ENCODE peak calls at places on chromosomes 5 and 9, in ten cellular contexts. P is MM.1S, K is heart right ventricle, I is prostate gland, A is gastrocnemius medialis, L is stomach, E is upper lobe of right lung, G is endodermal cell, F is IMR-90, T is lung. X is an unnamed sample. For H3K4me1, the result is how much of the 10 kb centered on the place peaks cover.

GRCh38 chr5:12204761-12205160 is 300.5 kb upstream of the CTNND2 start:
- DNase-seq in P (no peak), K (no peak), I (no peak), A (no peak), L (no peak), E (no peak), G (no peak), F (no peak), T (no peak), X (no peak)

GRCh38 chr5:1003296-1003937 is 5.2 kb upstream of the NKD2 start:
- DNase-seq in P (peak), K (peak), I (peak), A (no peak), L (peak), E (peak), G (no peak), F (no peak), T (peak), X (no peak)

GRCh38 chr5:79924936-79925893 is 65.8 kb downstream of the MTX3 start:
- DNase-seq in P (peak), K (no peak), I (no peak), A (no peak), L (no peak), E (no peak), G (peak), F (peak), T (no peak), X (no peak)

GRCh38 chr9:71897573-71897972 is 13.4 kb downstream of the ABHD17B start:
- DNase-seq in P (peak), K (no peak), I (no peak), A (no peak), L (no peak), E (no peak), G (no peak), F (no peak), T (no peak), X (no peak)

GRCh38 chr5:127848098-127848497 is 144.9 kb downstream of the CCDC192 start:
- DNase-seq in P (no peak), K (no peak), I (no peak), A (no peak), L (no peak), E (no peak), G (no peak), F (no peak), T (no peak), X (no peak)

GRCh38 chr5:75588666-75589065 is 22.6 kb upstream of the ANKDD1B start:
- DNase-seq in P (no peak), K (no peak), I (no peak), A (no peak), L (no peak), E (no peak), G (peak), F (no peak), T (no peak), X (no peak)

GRCh38 chr9:69602768-69603167 is 69.4 kb downstream of the APBA1 start:
- DNase-seq in P (no peak), K (no peak), I (no peak), A (no peak), L (no peak), E (no peak), G (no peak), F (no peak), T (no peak), X (no peak)

GRCh38 chr5:122192883-122193496 is 63.6 kb downstream of the ZNF474 start:
- DNase-seq in P (peak), K (peak), I (peak), A (no peak), L (no peak), E (no peak), G (peak), F (peak), T (no peak), X (no peak)

GRCh38 chr5:149044453-149045117 is 18.3 kb downstream of the SH3TC2 start:
- DNase-seq in P (no peak), K (no peak), I (no peak), A (no peak), L (no peak), E (no peak), G (no peak), F (no peak), T (no peak), X (no peak)

GRCh38 chr9:121169094-121169601 is 32.5 kb downstream of the RAB14 start:
- DNase-seq in P (no peak), K (no peak), I (no peak), A (no peak), L (no peak), E (no peak), G (no peak), F (no peak), T (no peak), X (no peak)

GRCh38 chr9:4421847-4422246 is 68.4 kb upstream of the SLC1A1 start:
- DNase-seq in P (no peak), K (no peak), I (no peak), A (no peak), L (no peak), E (no peak), G (no peak), F (no peak), T (no peak), X (no peak)

GRCh38 chr9:14315754-14316573 is 2.0 kb upstream of the NFIB start:
- DNase-seq in P (no peak), K (no peak), I (peak), A (no peak), L (no peak), E (peak), G (peak), F (no peak), T (peak), X (peak)

GRCh38 chr5:79069488-79070001 is at the start of the genes BHMT2 and DMGDH:
- DNase-seq in P (no peak), K (peak), I (no peak), A (no peak), L (no peak), E (no peak), G (no peak), F (peak), T (no peak), X (no peak)

DNA sequence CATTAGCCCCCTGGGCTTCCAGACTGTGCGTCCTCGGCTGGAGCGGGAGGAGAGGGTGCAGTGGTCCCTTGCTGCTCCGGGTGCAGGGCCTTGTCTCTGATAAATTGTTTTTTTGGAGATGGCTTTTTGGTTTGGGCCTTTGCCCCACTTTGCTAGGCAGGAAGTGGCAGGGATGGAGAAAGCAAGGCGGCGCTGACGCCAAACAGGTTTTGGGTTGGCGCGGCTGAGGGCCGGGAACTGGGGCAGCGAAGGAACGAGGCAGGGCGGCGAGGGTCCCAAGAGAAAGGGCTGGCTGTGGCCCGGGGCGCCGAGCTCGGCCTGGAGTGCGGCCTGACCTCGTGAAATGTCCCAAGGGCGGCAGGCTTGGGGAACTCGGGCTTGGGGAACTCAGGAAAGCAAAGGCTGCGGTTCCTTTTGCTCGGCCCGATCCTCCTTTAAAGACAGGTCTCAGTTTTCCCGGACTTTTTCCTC is 4.1 kb downstream of the LHX2 start:
- DNase-seq in P (no peak), K (no peak), I (no peak), A (no peak), L (no peak), E (peak), G (peak), F (no peak), T (no peak), X (peak)
- H3K4me3 ChIP-seq in P (no peak), K (no peak), I (no peak), A (no peak), L (no peak), E (no peak), G (no peak), F (no peak), T (no peak), X (no peak)

GRCh38 chr5:32308951-32309350 is 3.8 kb downstream of the MTMR12 start:
- DNase-seq in P (no peak), K (no peak), I (no peak), A (no peak), L (no peak), E (no peak), G (no peak), F (no peak), T (no peak), X (no peak)
- H3K4me1 ChIP-seq in P (under half), K (under half), I (under half), A (under half), L (half or more), E (under half), G (under half), F (under half), T (under half), X (under half)

GRCh38 chr9:94623253-94623652 is 16.1 kb downstream of the FBP1 start:
- DNase-seq in P (peak), K (no peak), I (no peak), A (no peak), L (peak), E (peak), G (peak), F (no peak), T (no peak), X (peak)

GRCh38 chr9:94622087-94622486 is 17.2 kb downstream of the FBP1 start:
- DNase-seq in P (no peak), K (no peak), I (no peak), A (no peak), L (no peak), E (no peak), G (no peak), F (no peak), T (no peak), X (no peak)

GRCh38 chr9:94624621-94625020 is 14.7 kb downstream of the FBP1 start:
- DNase-seq in P (no peak), K (no peak), I (no peak), A (no peak), L (no peak), E (no peak), G (no peak), F (no peak), T (no peak), X (no peak)

DNA sequence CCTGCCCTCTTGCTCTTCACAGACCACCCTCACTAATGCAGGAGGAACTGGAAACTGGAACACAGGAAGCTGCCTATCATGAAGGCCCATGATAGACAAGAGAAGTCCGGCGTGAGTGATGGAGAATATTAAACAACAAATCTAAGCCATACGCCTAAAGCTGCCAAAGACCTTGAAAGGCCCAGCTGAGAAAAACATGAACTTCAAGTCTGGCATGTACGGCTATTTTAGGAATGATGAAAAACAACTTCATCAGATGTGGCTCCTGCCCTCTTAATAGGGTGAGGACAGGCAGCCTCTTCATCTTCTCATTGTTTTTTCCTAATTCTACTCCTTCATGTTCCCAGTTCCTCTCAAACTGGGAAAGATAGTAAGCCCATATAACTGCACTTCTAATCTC is 20.3 kb downstream of the FBP1 start:
- DNase-seq in P (no peak), K (no peak), I (no peak), A (no peak), L (no peak), E (no peak), G (no peak), F (no peak), T (no peak), X (no peak)
- H3K27ac ChIP-seq in P (no peak), K (no peak), I (no peak), A (no peak), L (no peak), E (no peak), G (no peak), F (no peak), T (no peak), X (peak)

GRCh38 chr5:135492319-135492626 is 40.1 kb upstream of the TIFAB start:
- DNase-seq in P (no peak), K (no peak), I (no peak), A (no peak), L (no peak), E (no peak), G (no peak), F (no peak), T (peak), X (no peak)

GRCh38 chr5:135491038-135491551 is 38.9 kb upstream of the TIFAB start:
- DNase-seq in P (no peak), K (no peak), I (no peak), A (no peak), L (no peak), E (no peak), G (no peak), F (no peak), T (no peak), X (no peak)

GRCh38 chr5:135490245-135491037 is 38.3 kb upstream of the TIFAB start:
- DNase-seq in P (no peak), K (no peak), I (no peak), A (no peak), L (no peak), E (no peak), G (peak), F (no peak), T (no peak), X (no peak)

GRCh38 chr5:135493406-135494180 is 41.4 kb upstream of the TIFAB start:
- DNase-seq in P (no peak), K (no peak), I (peak), A (no peak), L (no peak), E (no peak), G (no peak), F (peak), T (no peak), X (peak)

GRCh38 chr5:135491552-135492318 is 39.6 kb upstream of the TIFAB start:
- DNase-seq in P (peak), K (no peak), I (no peak), A (no peak), L (peak), E (peak), G (peak), F (no peak), T (peak), X (peak)
- H3K4me3 ChIP-seq in P (no peak), K (no peak), I (no peak), A (no peak), L (no peak), E (no peak), G (peak), F (no peak), T (no peak), X (no peak)

GRCh38 chr9:136860933-136861873 is 4.9 kb downstream of the EDF1 start:
- DNase-seq in P (no peak), K (no peak), I (no peak), A (no peak), L (no peak), E (no peak), G (peak), F (no peak), T (no peak), X (no peak)

GRCh38 chr9:136861874-136862457 is 4.1 kb downstream of the EDF1 start:
- DNase-seq in P (no peak), K (no peak), I (no peak), A (no peak), L (no peak), E (no peak), G (peak), F (no peak), T (no peak), X (no peak)

GRCh38 chr9:136858844-136859757 is 7.0 kb downstream of the MAMDC4 start:
- DNase-seq in P (no peak), K (peak), I (peak), A (no peak), L (peak), E (no peak), G (peak), F (peak), T (no peak), X (peak)

GRCh38 chr9:136859821-136860269 is 6.3 kb downstream of the EDF1 start:
- DNase-seq in P (no peak), K (no peak), I (no peak), A (no peak), L (no peak), E (no peak), G (peak), F (no peak), T (no peak), X (no peak)

DNA sequence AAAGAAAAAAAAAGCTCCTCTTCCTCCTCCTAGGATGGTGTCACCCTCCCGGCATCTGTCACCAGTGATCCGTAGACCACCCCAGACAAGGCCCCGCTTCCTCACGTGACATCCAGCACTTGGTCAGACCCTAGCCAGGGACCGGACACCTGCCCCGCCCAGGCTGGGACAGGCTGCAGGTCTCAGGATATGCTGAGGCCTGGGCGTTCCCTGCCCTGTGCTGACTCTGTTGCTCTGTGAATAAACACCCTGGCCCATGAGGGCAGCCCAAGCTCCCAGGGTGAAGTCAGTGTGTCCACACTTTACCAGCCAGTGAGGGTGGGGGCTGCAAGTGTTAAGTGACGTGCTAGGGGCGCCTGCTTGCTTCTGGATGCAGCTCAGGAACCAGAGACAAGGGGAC is 5.6 kb downstream of the EDF1 start:
- DNase-seq in P (no peak), K (no peak), I (no peak), A (no peak), L (no peak), E (no peak), G (peak), F (no peak), T (no peak), X (no peak)
- H3K4me1 ChIP-seq in P (under half), K (under half), I (under half), A (under half), L (half or more), E (under half), G (under half), F (under half), T (under half), X (under half)